ENCODE peak calls at places on chromosomes 5 and 9, in six cellular contexts. U, H, M, F, O and D are unnamed samples.

GRCh38 chr5:2352101-2352861 is 399.2 kb downstream of the IRX2 start:
- DNase-seq in U (no peak), H (no peak), M (no peak), F (no peak), O (no peak), D (no peak)

GRCh38 chr5:53008751-53009150 is 19.6 kb downstream of the ITGA2 start:
- DNase-seq in U (no peak), H (peak; percentile 84), M (peak; percentile 69), F (no peak), O (no peak), D (no peak)

GRCh38 chr5:132829742-132830435 is 558 bp downstream of the SHROOM1 start:
- DNase-seq in U (peak; percentile 83), H (peak; percentile 56), M (peak; percentile 64), F (peak; percentile 85), O (peak; percentile 73), D (peak; percentile 85)

GRCh38 chr9:116482740-116483139 is 204.4 kb upstream of the TRIM32 start:
- DNase-seq in U (no peak), H (no peak), M (no peak), F (no peak), O (no peak), D (no peak)

GRCh38 chr5:43352131-43352530 is 38.9 kb upstream of the HMGCS1 start:
- DNase-seq in U (no peak), H (no peak), M (no peak), F (no peak), O (no peak), D (no peak)

GRCh38 chr5:100505984-100506670 is 29.0 kb upstream of the FAM174A start:
- DNase-seq in U (no peak), H (peak; percentile 82), M (peak; percentile 95), F (no peak), O (peak; percentile 18), D (peak; percentile 32)

GRCh38 chr5:126599499-126599898 is 1.2 kb upstream of the PHAX start:
- DNase-seq in U (no peak), H (no peak), M (no peak), F (no peak), O (no peak), D (no peak)

GRCh38 chr5:120545007-120545406 is 80.9 kb downstream of the PRR16 start:
- DNase-seq in U (no peak), H (no peak), M (no peak), F (no peak), O (no peak), D (no peak)

GRCh38 chr9:81526587-81526986 is 162.8 kb downstream of the TLE1 start:
- DNase-seq in U (no peak), H (peak; percentile 93), M (no peak), F (no peak), O (no peak), D (no peak)

GRCh38 chr9:33137271-33137670 is 29.9 kb downstream of the B4GALT1 start:
- DNase-seq in U (no peak), H (no peak), M (no peak), F (peak; percentile 27), O (no peak), D (no peak)

GRCh38 chr5:136065588-136065987 is 36.8 kb downstream of the TGFBI start:
- DNase-seq in U (no peak), H (no peak), M (no peak), F (no peak), O (no peak), D (no peak)

GRCh38 chr5:159504857-159505304 is 174.6 kb upstream of the IL12B start:
- DNase-seq in U (peak; percentile 54), H (peak; percentile 78), M (peak; percentile 69), F (peak; percentile 67), O (no peak), D (no peak)

GRCh38 chr9:32486839-32487562 is 39.0 kb downstream of the RIGI start:
- DNase-seq in U (no peak), H (peak; percentile 93), M (no peak), F (no peak), O (no peak), D (no peak)

GRCh38 chr5:24232929-24233328 is 411.8 kb downstream of the CDH10 start:
- DNase-seq in U (no peak), H (no peak), M (peak; percentile 39), F (no peak), O (peak; percentile 46), D (no peak)

GRCh38 chr9:116008278-116008677 is 145.3 kb upstream of the PAPPA start:
- DNase-seq in U (no peak), H (peak; percentile 52), M (peak; percentile 78), F (no peak), O (no peak), D (no peak)

GRCh38 chr9:2158111-2158610 is 143.0 kb downstream of the SMARCA2 start:
- DNase-seq in U (peak; percentile 53), H (peak; percentile 67), M (peak; percentile 56), F (peak; percentile 67), O (peak; percentile 96), D (peak; percentile 77)

GRCh38 chr5:171858303-171858702 is 72.7 kb downstream of the SMIM23 start:
- DNase-seq in U (no peak), H (no peak), M (peak; percentile 49), F (no peak), O (peak; percentile 27), D (no peak)

GRCh38 chr9:123364241-123364824 is 8.3 kb downstream of the CRB2 start:
- DNase-seq in U (no peak), H (peak; percentile 61), M (no peak), F (no peak), O (no peak), D (no peak)

GRCh38 chr9:92100237-92100911 is 14.8 kb downstream of the SPTLC1 start:
- DNase-seq in U (no peak), H (peak; percentile 87), M (peak; percentile 81), F (no peak), O (no peak), D (no peak)

GRCh38 chr9:105062222-105062850 is 134.4 kb upstream of the ABCA1 start:
- DNase-seq in U (no peak), H (no peak), M (no peak), F (no peak), O (no peak), D (no peak)

GRCh38 chr5:93078082-93079038 is 502.7 kb downstream of the NR2F1-AS1 start:
- DNase-seq in U (peak; percentile 79), H (peak; percentile 93), M (peak; percentile 100), F (peak; percentile 85), O (peak; percentile 25), D (no peak)

GRCh38 chr9:78040726-78041125 is 9.1 kb upstream of the GNAQ start:
- DNase-seq in U (no peak), H (no peak), M (no peak), F (no peak), O (no peak), D (no peak)

GRCh38 chr5:36607114-36607561 is 732 bp downstream of the SLC1A3 start:
- DNase-seq in U (peak; percentile 51), H (peak; percentile 30), M (peak; percentile 59), F (no peak), O (peak; percentile 77), D (peak; percentile 64)

GRCh38 chr5:21774791-21775190 is 1078.4 kb downstream of the CDH12 start:
- DNase-seq in U (no peak), H (peak; percentile 78), M (peak; percentile 100), F (no peak), O (peak; percentile 24), D (no peak)

GRCh38 chr5:64147379-64147778 is 18.3 kb upstream of the RNF180 start:
- DNase-seq in U (no peak), H (no peak), M (no peak), F (no peak), O (no peak), D (no peak)

GRCh38 chr5:137627730-137628129 is 108.2 kb downstream of the KLHL3 start:
- DNase-seq in U (no peak), H (no peak), M (no peak), F (no peak), O (no peak), D (no peak)

DNA sequence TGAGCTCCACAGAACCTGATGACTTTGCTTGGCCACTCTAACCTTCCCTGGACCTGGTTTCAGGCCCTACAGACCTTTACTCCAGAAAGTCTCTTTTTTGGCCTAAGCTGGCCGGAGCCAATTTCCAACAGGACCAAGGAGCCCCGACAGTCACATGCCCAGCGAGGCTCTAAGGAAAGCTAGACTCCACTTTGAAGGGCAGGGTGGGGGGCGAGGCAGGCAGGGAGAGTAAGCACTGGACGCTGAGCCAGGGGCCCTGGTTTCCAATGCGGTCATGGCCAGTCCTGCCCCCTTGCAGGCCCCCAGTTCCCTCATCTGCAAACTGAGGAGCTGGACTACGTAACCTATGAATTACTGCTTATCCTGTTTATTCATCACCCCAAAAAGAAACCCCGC is 65.2 kb downstream of the ADAMTS2 start:
- DNase-seq in U (peak; percentile 17), H (no peak), M (no peak), F (peak; percentile 33), O (no peak), D (no peak)
- H3K4me1 ChIP-seq in U (peaks cover 9% of the 10 kb centered on the region), H (peaks cover 28% of the 10 kb centered on the region), M (no peaks in the 10 kb centered on the region), F (peaks cover 17% of the 10 kb centered on the region), O (no peaks in the 10 kb centered on the region), D (no peaks in the 10 kb centered on the region)

DNA sequence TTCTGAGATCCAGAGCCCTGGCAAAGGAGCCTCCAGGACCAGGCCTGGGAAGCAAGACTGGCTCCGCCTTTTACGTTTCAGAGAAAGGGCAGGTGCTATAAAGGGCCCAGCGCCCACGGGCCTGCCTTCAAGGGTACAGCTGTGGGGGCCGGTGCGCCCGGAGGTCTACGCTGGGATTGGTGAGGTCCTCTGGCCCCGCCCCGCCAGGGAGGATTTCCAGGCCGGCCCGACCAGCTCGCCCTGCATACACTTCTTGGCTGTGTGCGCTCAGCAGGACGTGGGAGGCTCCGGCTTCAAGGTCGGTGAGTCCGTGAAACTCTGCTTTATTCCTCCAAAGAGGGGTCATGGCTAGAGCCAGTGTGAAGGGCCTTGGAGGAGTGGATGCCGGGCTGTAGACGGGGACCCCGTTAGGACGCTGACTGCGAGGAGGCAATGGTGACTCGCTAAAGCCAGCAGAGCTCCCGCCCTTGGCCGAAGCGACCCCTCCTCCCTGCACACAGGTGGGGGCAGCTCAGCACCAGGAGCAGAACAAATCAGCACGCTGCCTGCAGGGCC is at the start of gene CKMT2:
- DNase-seq in U (peak; percentile 95), H (no peak), M (no peak), F (peak; percentile 86), O (no peak), D (no peak)
- H3K4me3 ChIP-seq in U (peak within 1 kb of the TSS; percentile 55), H (no peak within 1 kb of the TSS), M (no peak within 1 kb of the TSS), F (peak within 1 kb of the TSS; percentile 46), O (no peak within 1 kb of the TSS), D (no peak within 1 kb of the TSS)

DNA sequence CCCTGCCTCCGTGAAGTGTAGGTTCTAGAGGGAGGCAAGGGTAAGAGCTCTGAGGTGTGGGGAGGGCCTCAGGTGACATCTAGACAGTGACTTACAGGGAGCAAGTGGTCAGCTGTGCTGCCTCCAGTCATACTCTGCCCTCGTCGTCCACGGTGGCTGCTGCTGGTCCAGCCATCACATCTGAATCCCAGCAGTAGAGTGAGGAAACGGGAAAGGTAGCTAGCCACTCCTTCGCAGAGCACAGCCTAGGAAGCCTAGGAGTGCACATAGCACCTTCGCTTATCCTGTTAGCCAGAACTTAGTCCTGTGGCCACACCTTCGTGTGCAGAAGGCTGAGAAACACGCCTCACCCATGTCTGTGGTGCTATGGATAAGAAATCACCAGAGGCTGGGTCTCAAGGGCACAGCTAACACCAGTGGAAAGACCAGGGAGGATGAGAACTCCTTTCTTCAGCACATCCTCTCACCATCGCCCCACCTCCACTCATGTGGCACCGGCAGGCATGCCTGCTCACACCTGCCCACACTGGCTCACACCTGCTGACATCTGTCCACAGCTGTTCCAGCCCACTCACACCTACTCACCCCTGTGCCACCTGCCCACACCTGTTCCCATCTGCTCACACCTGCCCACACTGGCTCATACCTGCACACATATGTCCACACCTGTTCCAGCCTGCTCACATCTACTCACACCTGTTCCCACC is 44.5 kb upstream of the SLC6A19 start:
- DNase-seq in U (no peak), H (no peak), M (no peak), F (no peak), O (no peak), D (no peak)
- H3K27me3 ChIP-seq in U (peaks cover 17% of the 10 kb centered on the region), H (peaks cover 56% of the 10 kb centered on the region), M (no peaks in the 10 kb centered on the region), F (peaks cover 29% of the 10 kb centered on the region), O (peaks cover 19% of the 10 kb centered on the region), D (peaks cover 16% of the 10 kb centered on the region)

GRCh38 chr5:14218897-14219573 is 75.9 kb downstream of the TRIO start:
- DNase-seq in U (no peak), H (peak; percentile 26), M (no peak), F (no peak), O (no peak), D (no peak)
- H3K4me1 ChIP-seq in U (peaks cover 64% of the 10 kb centered on the region), H (peaks cover 45% of the 10 kb centered on the region), M (peaks cover 59% of the 10 kb centered on the region), F (peaks cover 61% of the 10 kb centered on the region), O (peaks cover 5% of the 10 kb centered on the region), D (peaks cover 17% of the 10 kb centered on the region)